ENCODE peak calls at places on chromosomes 12 and 14, in seven cellular contexts. X is mesendoderm, A is heart right ventricle, R is GM23338, Z is psoas muscle, I is endodermal cell, T is adrenal gland. Q is an unnamed sample.

GRCh38 chr12:46187023-46187422 is 81.8 kb downstream of the SLC38A1 start:
- DNase-seq in X (no peak), Z (no peak), T (peak; percentile 79), I (no peak), R (no peak), A (no peak), Q (peak; percentile 55)

GRCh38 chr14:61287196-61287595 is 6.1 kb upstream of the TMEM30B start:
- DNase-seq in Z (peak; percentile 63), T (no peak), X (no peak), A (no peak), R (no peak), I (no peak), Q (no peak)

GRCh38 chr12:26338574-26339572 is 143.5 kb downstream of the SSPN start:
- DNase-seq in I (no peak), R (no peak), X (no peak), Z (no peak), T (no peak), A (no peak), Q (no peak)

GRCh38 chr14:24037658-24038037 is 14.2 kb upstream of the CARMIL3 start:
- DNase-seq in A (no peak), X (no peak), R (peak; percentile 40), T (no peak), I (no peak), Z (peak; percentile 63), Q (no peak)

GRCh38 chr12:121955258-121956040 is 37.1 kb downstream of the CFAP251 start:
- DNase-seq in I (no peak), Z (no peak), R (peak; percentile 56), A (no peak), X (peak; percentile 43), T (no peak), Q (no peak)

GRCh38 chr14:34693228-34693939 is 21.0 kb downstream of the CFL2 start:
- DNase-seq in T (peak; percentile 35), Z (peak; percentile 59), X (peak; percentile 77), A (no peak), R (peak; percentile 91), I (peak; percentile 87), Q (no peak)

GRCh38 chr14:72699852-72700257 is 194.0 kb downstream of the DPF3 start:
- DNase-seq in Z (peak; percentile 69), T (no peak), X (peak; percentile 36), R (no peak), I (no peak), A (no peak), Q (no peak)

GRCh38 chr12:21699851-21700250 is 42.2 kb upstream of the LDHB start:
- DNase-seq in I (no peak), R (no peak), Z (no peak), T (no peak), A (no peak), X (no peak), Q (no peak)

GRCh38 chr12:26857465-26858176 is 24.6 kb upstream of the ITPR2 start:
- DNase-seq in I (no peak), R (peak; percentile 38), A (no peak), Z (no peak), X (no peak), T (no peak), Q (no peak)

GRCh38 chr12:76880156-76881023 is 1.6 kb upstream of the CSRP2 start:
- DNase-seq in I (no peak), A (no peak), T (no peak), R (no peak), Z (no peak), X (no peak), Q (no peak)

GRCh38 chr12:70645494-70646317 is 8.5 kb upstream of the PTPRB start:
- DNase-seq in I (peak; percentile 68), A (peak; percentile 41), R (peak; percentile 41), T (peak; percentile 69), X (peak; percentile 65), Z (peak; percentile 56), Q (no peak)

GRCh38 chr12:57452937-57453509 is 2.1 kb upstream of the INHBE start:
- DNase-seq in R (peak; percentile 95), Z (peak; percentile 90), A (peak; percentile 82), X (peak; percentile 90), I (peak; percentile 99), T (peak; percentile 82), Q (peak; percentile 75)

GRCh38 chr14:77043984-77044485 is 15.5 kb upstream of the IRF2BPL start:
- DNase-seq in A (no peak), I (peak; percentile 78), T (no peak), X (peak; percentile 51), R (no peak), Z (peak; percentile 57), Q (no peak)

GRCh38 chr12:29640589-29641345 is 143.0 kb downstream of the TMTC1 start:
- DNase-seq in A (peak; percentile 40), T (peak; percentile 66), I (peak; percentile 97), R (peak; percentile 19), Z (no peak), X (peak; percentile 84), Q (no peak)

GRCh38 chr12:95881331-95881955 is 22.7 kb downstream of the SNRPF start:
- DNase-seq in A (no peak), X (no peak), T (no peak), Z (no peak), R (no peak), I (no peak), Q (no peak)

GRCh38 chr12:116590561-116590960 is 31.4 kb downstream of the MAP1LC3B2 start:
- DNase-seq in R (no peak), I (no peak), X (peak; percentile 75), T (no peak), A (no peak), Z (no peak), Q (no peak)

GRCh38 chr12:95529693-95530225 is 21.5 kb downstream of the USP44 start:
- DNase-seq in R (no peak), Z (no peak), X (no peak), T (no peak), A (no peak), I (no peak), Q (no peak)

GRCh38 chr12:56120158-56120846 is 2.2 kb downstream of the ZC3H10 start:
- DNase-seq in A (no peak), Z (no peak), R (no peak), T (peak; percentile 72), I (no peak), X (peak; percentile 33), Q (no peak)

GRCh38 chr12:39628836-39629235 is 9.2 kb upstream of the ABCD2 start:
- DNase-seq in Z (no peak), R (no peak), T (no peak), I (no peak), A (no peak), X (no peak), Q (no peak)

DNA sequence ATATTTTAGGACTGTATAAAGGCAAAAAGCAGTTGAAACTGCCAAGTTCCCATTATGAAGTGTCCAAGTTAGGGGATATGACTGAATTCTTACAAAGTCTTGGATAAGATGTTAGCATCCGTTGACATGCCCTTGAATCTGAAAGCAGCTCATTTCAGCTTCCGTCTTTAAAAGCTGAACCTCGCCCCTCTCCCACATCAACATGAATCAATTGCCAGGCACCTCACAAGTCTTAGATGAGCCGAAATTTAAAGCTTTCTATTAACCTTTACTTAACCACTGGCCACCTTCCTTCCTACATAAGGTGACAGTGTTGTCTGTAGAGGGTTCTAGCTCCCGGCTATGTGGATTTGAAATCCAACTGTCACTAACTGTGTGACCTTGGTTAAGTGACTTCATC is 1.3 kb downstream of the PPP1CC start:
- DNase-seq in I (peak; percentile 44), T (no peak), A (no peak), Z (no peak), X (no peak), R (no peak), Q (no peak)
- H3K4me1 ChIP-seq in I (no peaks in the 10 kb centered on the region), T (peaks cover 37% of the 10 kb centered on the region), A (peaks cover 79% of the 10 kb centered on the region), Z (peaks cover 62% of the 10 kb centered on the region), X (peaks cover 6% of the 10 kb centered on the region), R (peaks cover 39% of the 10 kb centered on the region), Q (peaks cover 11% of the 10 kb centered on the region)

GRCh38 chr12:24938341-24938740 is 10.6 kb downstream of the BCAT1 start:
- DNase-seq in I (no peak), X (no peak), R (no peak), A (no peak), Z (no peak), T (no peak), Q (no peak)
- H3K4me1 ChIP-seq in I (no peaks in the 10 kb centered on the region), X (peaks cover 10% of the 10 kb centered on the region), R (peaks cover 46% of the 10 kb centered on the region), A (no peaks in the 10 kb centered on the region), Z (no peaks in the 10 kb centered on the region), T (no peaks in the 10 kb centered on the region), Q (no peaks in the 10 kb centered on the region)

GRCh38 chr12:10501031-10501430 is 4.7 kb upstream of the EIF2S3B start:
- DNase-seq in A (no peak), Z (no peak), T (no peak), X (no peak), R (no peak), I (no peak), Q (no peak)
- H3K4me1 ChIP-seq in A (no peaks in the 10 kb centered on the region), Z (no peaks in the 10 kb centered on the region), T (no peaks in the 10 kb centered on the region), X (no peaks in the 10 kb centered on the region), R (no peaks in the 10 kb centered on the region), I (no peaks in the 10 kb centered on the region), Q (no peaks in the 10 kb centered on the region)

GRCh38 chr12:92034083-92034482 is 111.6 kb downstream of the BTG1 start:
- DNase-seq in A (no peak), R (no peak), Z (no peak), I (no peak), X (no peak), T (no peak), Q (no peak)

GRCh38 chr12:92034858-92035401 is 110.7 kb downstream of the BTG1 start:
- DNase-seq in I (no peak), X (no peak), A (peak; percentile 29), R (no peak), Z (peak; percentile 49), T (peak; percentile 60), Q (no peak)

GRCh38 chr12:92032101-92032500 is 113.5 kb downstream of the BTG1 start:
- DNase-seq in A (no peak), Z (no peak), I (no peak), T (no peak), X (no peak), R (no peak), Q (no peak)

GRCh38 chr12:92030618-92031017 is 115.0 kb downstream of the BTG1 start:
- DNase-seq in I (no peak), X (no peak), A (no peak), R (no peak), T (peak; percentile 9), Z (no peak), Q (peak; percentile 45)

GRCh38 chr12:92032965-92033364 is 112.7 kb downstream of the BTG1 start:
- DNase-seq in R (no peak), Z (no peak), A (no peak), T (no peak), X (no peak), I (no peak), Q (no peak)
- H3K4me1 ChIP-seq in R (peaks cover 15% of the 10 kb centered on the region), Z (no peaks in the 10 kb centered on the region), A (peaks cover 71% of the 10 kb centered on the region), T (peaks cover 16% of the 10 kb centered on the region), X (no peaks in the 10 kb centered on the region), I (no peaks in the 10 kb centered on the region), Q (peaks cover 12% of the 10 kb centered on the region)

GRCh38 chr14:68938515-68939423 is 40.3 kb downstream of the ACTN1 start:
- DNase-seq in R (no peak), X (peak; percentile 72), A (no peak), T (no peak), Z (no peak), I (peak; percentile 75), Q (no peak)
- H3K4me1 ChIP-seq in R (peaks cover 67% of the 10 kb centered on the region), X (peaks cover 52% of the 10 kb centered on the region), A (peaks cover 100% of the 10 kb centered on the region), T (peaks cover 3% of the 10 kb centered on the region), Z (peaks cover 49% of the 10 kb centered on the region), I (peaks cover 42% of the 10 kb centered on the region), Q (peaks cover 11% of the 10 kb centered on the region)